ENCODE peak calls at places on chromosomes 12 and 14, in six cellular contexts. One of them, this sample, is unnamed. For H3K4me1, the result is how much of the 10 kb centered on the place peaks cover.

GRCh38 chr12:32418903-32419519 is 19.7 kb downstream of the FGD4 start:
- ATAC-seq in upper lobe of left lung: peak
- ATAC-seq in K562: no peak
- ATAC-seq in HepG2: peak
- ATAC-seq in GM12878: no peak
- ATAC-seq in A549: peak
- ATAC-seq in this sample: no peak

GRCh38 chr14:65241125-65241752 is 138.9 kb upstream of the MAX start:
- ATAC-seq in upper lobe of left lung: no peak
- ATAC-seq in K562: no peak
- ATAC-seq in HepG2: no peak
- ATAC-seq in GM12878: peak
- ATAC-seq in A549: no peak
- ATAC-seq in this sample: no peak

GRCh38 chr12:96501908-96502307 is 12.5 kb downstream of the CFAP54 start:
- ATAC-seq in upper lobe of left lung: no peak
- ATAC-seq in K562: peak
- ATAC-seq in HepG2: no peak
- ATAC-seq in GM12878: peak
- ATAC-seq in A549: no peak
- ATAC-seq in this sample: no peak

GRCh38 chr14:51304956-51305355 is 64.9 kb downstream of the TMX1 start:
- ATAC-seq in upper lobe of left lung: no peak
- ATAC-seq in K562: no peak
- ATAC-seq in HepG2: no peak
- ATAC-seq in GM12878: no peak
- ATAC-seq in A549: peak
- ATAC-seq in this sample: no peak

GRCh38 chr12:48716168-48716492 is 377 bp downstream of the CCNT1 start:
- ATAC-seq in upper lobe of left lung: no peak
- ATAC-seq in K562: peak
- ATAC-seq in HepG2: peak
- ATAC-seq in GM12878: peak
- ATAC-seq in A549: peak
- ATAC-seq in this sample: no peak

GRCh38 chr12:27478949-27479348 is 32.4 kb downstream of the SMCO2 start:
- ATAC-seq in upper lobe of left lung: no peak
- ATAC-seq in K562: no peak
- ATAC-seq in HepG2: no peak
- ATAC-seq in GM12878: no peak
- ATAC-seq in A549: no peak
- ATAC-seq in this sample: no peak

GRCh38 chr12:75991753-75992152 is 39.8 kb downstream of the PHLDA1 start:
- ATAC-seq in upper lobe of left lung: no peak
- ATAC-seq in K562: no peak
- ATAC-seq in HepG2: no peak
- ATAC-seq in GM12878: no peak
- ATAC-seq in A549: no peak
- ATAC-seq in this sample: no peak

GRCh38 chr12:132367401-132367851 is 38.0 kb upstream of the GALNT9 start:
- ATAC-seq in upper lobe of left lung: peak
- ATAC-seq in K562: no peak
- ATAC-seq in HepG2: no peak
- ATAC-seq in GM12878: no peak
- ATAC-seq in A549: no peak
- ATAC-seq in this sample: peak

GRCh38 chr14:88248606-88249005 is 74.5 kb downstream of the KCNK10 start:
- ATAC-seq in upper lobe of left lung: no peak
- ATAC-seq in K562: no peak
- ATAC-seq in HepG2: no peak
- ATAC-seq in GM12878: no peak
- ATAC-seq in A549: peak
- ATAC-seq in this sample: no peak

GRCh38 chr12:78753058-78753457 is 111.5 kb upstream of the SYT1 start:
- ATAC-seq in upper lobe of left lung: no peak
- ATAC-seq in K562: no peak
- ATAC-seq in HepG2: no peak
- ATAC-seq in GM12878: no peak
- ATAC-seq in A549: no peak
- ATAC-seq in this sample: no peak

GRCh38 chr12:65699251-65699650 is 125.0 kb upstream of the HMGA2 start:
- ATAC-seq in upper lobe of left lung: no peak
- ATAC-seq in K562: no peak
- ATAC-seq in HepG2: no peak
- ATAC-seq in GM12878: peak
- ATAC-seq in A549: peak
- ATAC-seq in this sample: no peak

GRCh38 chr14:20652996-20653975 is 11.8 kb upstream of the OR6S1 start:
- ATAC-seq in upper lobe of left lung: no peak
- ATAC-seq in K562: peak
- ATAC-seq in HepG2: peak
- ATAC-seq in GM12878: peak
- ATAC-seq in A549: peak
- ATAC-seq in this sample: no peak

GRCh38 chr12:52945389-52946232 is 3.3 kb upstream of the KRT18 start:
- ATAC-seq in upper lobe of left lung: peak
- ATAC-seq in K562: no peak
- ATAC-seq in HepG2: peak
- ATAC-seq in GM12878: no peak
- ATAC-seq in A549: peak
- ATAC-seq in this sample: no peak

GRCh38 chr12:132488127-132489077 is 1.5 kb upstream of the FBRSL1 start:
- ATAC-seq in upper lobe of left lung: peak
- ATAC-seq in K562: peak
- ATAC-seq in HepG2: peak
- ATAC-seq in GM12878: peak
- ATAC-seq in A549: no peak
- ATAC-seq in this sample: peak

GRCh38 chr12:120366341-120366705 is 2.6 kb downstream of the MSI1 start:
- ATAC-seq in upper lobe of left lung: no peak
- ATAC-seq in K562: no peak
- ATAC-seq in HepG2: no peak
- ATAC-seq in GM12878: no peak
- ATAC-seq in A549: no peak
- ATAC-seq in this sample: no peak

GRCh38 chr12:52401526-52401925 is 4.6 kb downstream of the KRT82 start:
- ATAC-seq in upper lobe of left lung: no peak
- ATAC-seq in K562: no peak
- ATAC-seq in HepG2: no peak
- ATAC-seq in GM12878: no peak
- ATAC-seq in A549: no peak
- ATAC-seq in this sample: no peak

GRCh38 chr12:120583478-120584030 is 2.4 kb upstream of the POP5 start:
- ATAC-seq in upper lobe of left lung: peak
- ATAC-seq in K562: peak
- ATAC-seq in HepG2: peak
- ATAC-seq in GM12878: peak
- ATAC-seq in A549: peak
- ATAC-seq in this sample: peak

GRCh38 chr14:66482873-66483272 is 3.3 kb upstream of the CCDC196 start:
- ATAC-seq in upper lobe of left lung: no peak
- ATAC-seq in K562: no peak
- ATAC-seq in HepG2: no peak
- ATAC-seq in GM12878: no peak
- ATAC-seq in A549: no peak
- ATAC-seq in this sample: no peak

GRCh38 chr14:103551338-103551762 is 11.1 kb downstream of the BAG5 start:
- ATAC-seq in upper lobe of left lung: no peak
- ATAC-seq in K562: no peak
- ATAC-seq in HepG2: no peak
- ATAC-seq in GM12878: no peak
- ATAC-seq in A549: no peak
- ATAC-seq in this sample: peak

GRCh38 chr12:100715976-100716657 is 78.5 kb upstream of the ANO4 start:
- ATAC-seq in upper lobe of left lung: peak
- ATAC-seq in K562: peak
- ATAC-seq in HepG2: peak
- ATAC-seq in GM12878: no peak
- ATAC-seq in A549: no peak
- ATAC-seq in this sample: no peak

GRCh38 chr12:91594715-91595114 is 412.1 kb upstream of the DCN start:
- ATAC-seq in upper lobe of left lung: no peak
- ATAC-seq in K562: no peak
- ATAC-seq in HepG2: no peak
- ATAC-seq in GM12878: no peak
- ATAC-seq in A549: no peak
- ATAC-seq in this sample: no peak

GRCh38 chr12:45235087-45236025 is 19.5 kb downstream of the ANO6 start:
- ATAC-seq in upper lobe of left lung: peak
- ATAC-seq in K562: peak
- ATAC-seq in HepG2: peak
- ATAC-seq in GM12878: peak
- ATAC-seq in A549: peak
- ATAC-seq in this sample: peak

GRCh38 chr12:50772470-50772869 is 8.6 kb downstream of the ATF1 start:
- ATAC-seq in upper lobe of left lung: no peak
- ATAC-seq in K562: no peak
- ATAC-seq in HepG2: no peak
- ATAC-seq in GM12878: no peak
- ATAC-seq in A549: no peak
- ATAC-seq in this sample: no peak

GRCh38 chr12:22408605-22409004 is 74.1 kb upstream of the ST8SIA1 start:
- ATAC-seq in upper lobe of left lung: peak
- ATAC-seq in K562: no peak
- ATAC-seq in HepG2: no peak
- ATAC-seq in GM12878: no peak
- ATAC-seq in A549: no peak
- ATAC-seq in this sample: no peak

GRCh38 chr14:36604757-36605505 is 22.5 kb upstream of the NKX2-8 start:
- ATAC-seq in upper lobe of left lung: peak
- ATAC-seq in K562: peak
- ATAC-seq in HepG2: peak
- ATAC-seq in GM12878: peak
- ATAC-seq in A549: peak
- ATAC-seq in this sample: no peak

GRCh38 chr14:36981832-36982528 is 190.4 kb downstream of the SLC25A21 start:
- ATAC-seq in upper lobe of left lung: no peak
- ATAC-seq in K562: no peak
- ATAC-seq in HepG2: no peak
- ATAC-seq in GM12878: no peak
- ATAC-seq in A549: peak
- ATAC-seq in this sample: no peak

GRCh38 chr14:68718033-68718725 is 74.7 kb downstream of the ZFP36L1 start:
- ATAC-seq in upper lobe of left lung: no peak
- ATAC-seq in K562: no peak
- ATAC-seq in HepG2: peak
- ATAC-seq in GM12878: peak
- ATAC-seq in A549: peak
- ATAC-seq in this sample: no peak

GRCh38 chr14:93025055-93025454 is 90.7 kb downstream of the ITPK1 start:
- ATAC-seq in upper lobe of left lung: no peak
- ATAC-seq in K562: no peak
- ATAC-seq in HepG2: no peak
- ATAC-seq in GM12878: no peak
- ATAC-seq in A549: no peak
- ATAC-seq in this sample: no peak

GRCh38 chr12:50677858-50678257 is 86.0 kb upstream of the ATF1 start:
- ATAC-seq in upper lobe of left lung: no peak
- ATAC-seq in K562: no peak
- ATAC-seq in HepG2: no peak
- ATAC-seq in GM12878: no peak
- ATAC-seq in A549: no peak
- ATAC-seq in this sample: no peak

GRCh38 chr14:105065280-105066228 is at the start of gene GPR132:
- ATAC-seq in upper lobe of left lung: peak
- ATAC-seq in K562: peak
- ATAC-seq in HepG2: peak
- ATAC-seq in GM12878: peak
- ATAC-seq in A549: peak
- ATAC-seq in this sample: peak

GRCh38 chr12:99906786-99907185 is 78.0 kb downstream of the ANKS1B start:
- ATAC-seq in upper lobe of left lung: no peak
- ATAC-seq in K562: no peak
- ATAC-seq in HepG2: no peak
- ATAC-seq in GM12878: no peak
- ATAC-seq in A549: no peak
- ATAC-seq in this sample: no peak

DNA sequence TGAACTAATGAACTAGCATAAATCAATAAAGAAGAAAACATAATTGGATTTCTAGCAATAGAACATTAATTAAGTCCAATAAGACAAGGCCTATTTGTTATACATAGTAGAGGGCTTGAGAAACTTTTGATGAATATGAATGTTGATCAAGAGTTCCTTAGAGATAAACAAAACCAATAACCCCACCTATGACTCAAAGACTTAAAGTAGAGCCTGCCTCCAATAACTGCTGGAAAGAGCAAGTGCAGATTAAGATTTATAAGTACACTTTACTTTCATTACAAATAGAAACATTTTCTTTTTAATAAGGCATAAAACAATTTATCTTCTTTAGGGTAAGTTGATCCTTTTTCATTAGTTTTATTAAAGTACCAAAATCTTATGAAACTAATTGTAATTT is 185.7 kb downstream of the SRGAP1 start:
- ATAC-seq in upper lobe of left lung: no peak
- ATAC-seq in K562: no peak
- ATAC-seq in HepG2: no peak
- ATAC-seq in GM12878: no peak
- ATAC-seq in A549: no peak
- ATAC-seq in this sample: no peak
- TF ChIP-seq POLR2A in upper lobe of left lung: no peak
- TF ChIP-seq POLR2A in K562: no peak
- TF ChIP-seq POLR2A in HepG2: no peak
- TF ChIP-seq POLR2A in GM12878: no peak
- TF ChIP-seq POLR2A in A549: no peak
- TF ChIP-seq POLR2A in this sample: no peak

GRCh38 chr12:8037046-8037663 is 4.6 kb downstream of the FOXJ2 start:
- ATAC-seq in upper lobe of left lung: no peak
- ATAC-seq in K562: no peak
- ATAC-seq in HepG2: no peak
- ATAC-seq in GM12878: peak
- ATAC-seq in A549: no peak
- ATAC-seq in this sample: no peak
- H3K4me1 ChIP-seq in upper lobe of left lung: half or more
- H3K4me1 ChIP-seq in K562: under half
- H3K4me1 ChIP-seq in HepG2: half or more
- H3K4me1 ChIP-seq in GM12878: under half
- H3K4me1 ChIP-seq in A549: under half
- H3K4me1 ChIP-seq in this sample: under half

GRCh38 chr14:30035361-30035760 is 107.7 kb upstream of the PRKD1 start:
- ATAC-seq in upper lobe of left lung: no peak
- ATAC-seq in K562: no peak
- ATAC-seq in HepG2: no peak
- ATAC-seq in GM12878: no peak
- ATAC-seq in A549: no peak
- ATAC-seq in this sample: no peak
- TF ChIP-seq EP300 in upper lobe of left lung: no peak
- TF ChIP-seq EP300 in K562: no peak
- TF ChIP-seq EP300 in HepG2: no peak
- TF ChIP-seq EP300 in GM12878: no peak
- TF ChIP-seq EP300 in A549: no peak
- TF ChIP-seq EP300 in this sample: no peak

DNA sequence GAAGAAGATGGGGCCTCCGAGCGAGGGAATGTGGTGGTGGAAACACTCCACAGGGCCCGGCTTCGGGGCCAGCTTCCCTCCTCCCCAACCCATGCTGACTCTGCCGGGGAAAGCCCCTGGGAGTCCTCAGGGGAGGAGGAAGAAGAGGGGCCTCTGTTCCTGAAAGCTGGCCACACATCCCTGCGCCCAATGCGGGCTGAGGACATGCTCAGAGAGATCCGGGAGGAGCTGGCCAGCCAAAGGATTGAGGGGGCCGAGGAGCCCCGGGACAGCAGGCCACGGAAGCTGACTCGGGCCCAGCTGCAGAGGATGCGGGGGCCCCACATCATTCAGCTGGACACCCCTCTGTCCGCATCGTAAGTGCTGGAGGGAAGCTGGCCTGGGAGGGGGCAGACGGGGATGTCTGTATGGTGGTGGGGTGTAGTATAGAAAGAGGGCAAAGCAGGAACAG is 14.3 kb downstream of the TNFRSF1A start:
- ATAC-seq in upper lobe of left lung: no peak
- ATAC-seq in K562: peak
- ATAC-seq in HepG2: no peak
- ATAC-seq in GM12878: no peak
- ATAC-seq in A549: no peak
- ATAC-seq in this sample: no peak
- TF ChIP-seq POLR2A in upper lobe of left lung: peak
- TF ChIP-seq POLR2A in K562: peak
- TF ChIP-seq POLR2A in HepG2: no peak
- TF ChIP-seq POLR2A in GM12878: no peak
- TF ChIP-seq POLR2A in A549: no peak
- TF ChIP-seq POLR2A in this sample: no peak